ENCODE peak calls at places on chromosomes 1 and 21, in eight cellular contexts. W is HCT116, I is colonic mucosa, H is mammary epithelial cell, D is neuronal stem cell, X is neural progenitor cell, O is NT2/D1, F is astrocyte. V is an unnamed sample.
A peak's percentile ranks its signal among the peaks of the same experiment; 100 is the strongest.

GRCh38 chr1:206448471-206448870 is 21.8 kb upstream of the IKBKE start:
- DNase-seq in D (no peak), F (no peak), H (no peak), I (no peak), X (no peak), O (no peak), W (no peak), V (no peak)

GRCh38 chr1:58585591-58586151 is 8.6 kb upstream of the TACSTD2 start:
- DNase-seq in I (no peak), O (no peak), X (no peak), H (peak; percentile 57), W (peak; percentile 39), D (no peak), F (peak; percentile 54), V (no peak)

GRCh38 chr21:46156678-46157077 is 1.3 kb upstream of the FTCD start:
- DNase-seq in O (no peak), H (no peak), W (no peak), I (no peak), F (no peak), X (no peak), D (no peak), V (no peak)

GRCh38 chr21:31354604-31355443 is 10.8 kb upstream of the TIAM1 start:
- DNase-seq in D (no peak), X (no peak), W (peak; percentile 98), H (peak; percentile 99), O (no peak), I (no peak), F (peak; percentile 98), V (no peak)

GRCh38 chr21:30042443-30042842 is 102.6 kb upstream of the GRIK1 start:
- DNase-seq in O (no peak), I (no peak), F (no peak), X (no peak), W (no peak), H (no peak), D (no peak), V (no peak)

GRCh38 chr1:114219247-114219872 is 65.7 kb upstream of the SYT6 start:
- DNase-seq in I (no peak), W (no peak), D (no peak), F (no peak), O (peak; percentile 32), H (no peak), X (peak; percentile 53), V (no peak)

GRCh38 chr1:176241385-176242015 is 34.4 kb upstream of the COP1 start:
- DNase-seq in O (peak; percentile 22), F (peak; percentile 3), X (no peak), D (no peak), I (no peak), W (peak; percentile 51), H (peak; percentile 89), V (no peak)

GRCh38 chr1:158177705-158178450 is 2.8 kb upstream of the CD1D start:
- DNase-seq in H (peak; percentile 81), X (peak; percentile 91), I (peak; percentile 99), O (peak; percentile 57), D (peak; percentile 74), F (peak; percentile 38), W (no peak), V (peak; percentile 94)

GRCh38 chr1:244758700-244759099 is 76.8 kb upstream of the COX20 start:
- DNase-seq in F (no peak), D (no peak), H (no peak), W (no peak), X (no peak), O (no peak), I (no peak), V (no peak)

GRCh38 chr1:234820597-234820996 is 210.6 kb upstream of the IRF2BP2 start:
- DNase-seq in X (no peak), W (no peak), D (no peak), I (no peak), O (no peak), H (no peak), F (no peak), V (peak; percentile 20)

GRCh38 chr1:74689800-74690696 is 16.5 kb upstream of the ERICH3 start:
- DNase-seq in D (peak; percentile 78), X (peak; percentile 73), H (peak; percentile 46), W (peak; percentile 32), I (peak; percentile 49), F (no peak), O (peak; percentile 63), V (peak; percentile 89)

GRCh38 chr1:50750021-50750619 is 209.9 kb downstream of the FAF1 start:
- DNase-seq in O (peak; percentile 16), D (no peak), F (peak; percentile 14), X (peak; percentile 31), I (no peak), H (peak; percentile 24), W (peak; percentile 10), V (peak; percentile 65)

GRCh38 chr1:210922666-210923065 is 211.3 kb downstream of the KCNH1 start:
- DNase-seq in X (no peak), O (no peak), F (no peak), I (no peak), H (no peak), D (no peak), W (no peak), V (no peak)

GRCh38 chr1:50152236-50152635 is 43.5 kb downstream of the ELAVL4 start:
- DNase-seq in X (no peak), O (no peak), H (no peak), W (no peak), F (no peak), I (no peak), D (no peak), V (no peak)

GRCh38 chr1:205449750-205450443 is 5.9 kb downstream of the BLACAT1 start:
- DNase-seq in D (no peak), H (peak; percentile 98), X (peak; percentile 75), I (peak; percentile 74), F (peak; percentile 58), W (peak; percentile 95), O (peak; percentile 92), V (no peak)

GRCh38 chr1:225973158-225973557 is 26.0 kb downstream of the SDE2 start:
- DNase-seq in X (no peak), I (peak; percentile 82), D (no peak), O (no peak), H (no peak), F (no peak), W (no peak), V (no peak)

GRCh38 chr1:32405672-32406467 is 11.6 kb upstream of the BSDC1 start:
- DNase-seq in H (no peak), X (no peak), O (no peak), D (no peak), W (no peak), I (no peak), F (no peak), V (no peak)

GRCh38 chr1:55286851-55287602 is 71.9 kb upstream of the USP24 start:
- DNase-seq in O (no peak), H (no peak), F (peak; percentile 51), D (no peak), X (no peak), W (no peak), I (no peak), V (no peak)

GRCh38 chr1:35320937-35321336 is 52.4 kb downstream of the ZMYM4 start:
- DNase-seq in X (no peak), F (no peak), H (no peak), D (no peak), I (no peak), O (no peak), W (no peak), V (no peak)

GRCh38 chr1:107339775-107340174 is 198.9 kb downstream of the NTNG1 start:
- DNase-seq in X (no peak), I (no peak), H (no peak), D (no peak), F (no peak), W (no peak), O (no peak), V (no peak)

GRCh38 chr1:109977657-109978378 is 6.7 kb upstream of the AHCYL1 start:
- DNase-seq in O (no peak), I (no peak), F (no peak), D (no peak), W (no peak), H (no peak), X (no peak), V (no peak)
- H3K9ac ChIP-seq in O (no peak overlapping the region), I (no peak overlapping the region), F (no peak overlapping the region), D (no peak overlapping the region), W (no peak overlapping the region), H (no peak overlapping the region), X (no peak overlapping the region), V (no peak overlapping the region)

GRCh38 chr1:52368383-52369172 is 2.6 kb upstream of the CC2D1B start:
- DNase-seq in D (peak; percentile 54), H (peak; percentile 97), F (peak; percentile 15), O (peak; percentile 76), I (peak; percentile 73), X (peak; percentile 88), W (peak; percentile 48), V (peak; percentile 79)
- H3K9ac ChIP-seq in D (peak overlapping the region; percentile 63), H (peak overlapping the region; percentile 26), F (peak overlapping the region; percentile 66), O (peak overlapping the region; percentile 62), I (peak overlapping the region; percentile 68), X (no peak overlapping the region), W (peak overlapping the region; percentile 48), V (peak overlapping the region; percentile 58)

GRCh38 chr1:18721066-18721465 is 90.4 kb downstream of the PAX7 start:
- DNase-seq in I (no peak), D (no peak), W (no peak), O (no peak), F (no peak), X (no peak), H (no peak), V (no peak)
- H3K9ac ChIP-seq in I (no peak overlapping the region), D (no peak overlapping the region), W (no peak overlapping the region), O (no peak overlapping the region), F (no peak overlapping the region), X (no peak overlapping the region), H (no peak overlapping the region), V (no peak overlapping the region)

DNA sequence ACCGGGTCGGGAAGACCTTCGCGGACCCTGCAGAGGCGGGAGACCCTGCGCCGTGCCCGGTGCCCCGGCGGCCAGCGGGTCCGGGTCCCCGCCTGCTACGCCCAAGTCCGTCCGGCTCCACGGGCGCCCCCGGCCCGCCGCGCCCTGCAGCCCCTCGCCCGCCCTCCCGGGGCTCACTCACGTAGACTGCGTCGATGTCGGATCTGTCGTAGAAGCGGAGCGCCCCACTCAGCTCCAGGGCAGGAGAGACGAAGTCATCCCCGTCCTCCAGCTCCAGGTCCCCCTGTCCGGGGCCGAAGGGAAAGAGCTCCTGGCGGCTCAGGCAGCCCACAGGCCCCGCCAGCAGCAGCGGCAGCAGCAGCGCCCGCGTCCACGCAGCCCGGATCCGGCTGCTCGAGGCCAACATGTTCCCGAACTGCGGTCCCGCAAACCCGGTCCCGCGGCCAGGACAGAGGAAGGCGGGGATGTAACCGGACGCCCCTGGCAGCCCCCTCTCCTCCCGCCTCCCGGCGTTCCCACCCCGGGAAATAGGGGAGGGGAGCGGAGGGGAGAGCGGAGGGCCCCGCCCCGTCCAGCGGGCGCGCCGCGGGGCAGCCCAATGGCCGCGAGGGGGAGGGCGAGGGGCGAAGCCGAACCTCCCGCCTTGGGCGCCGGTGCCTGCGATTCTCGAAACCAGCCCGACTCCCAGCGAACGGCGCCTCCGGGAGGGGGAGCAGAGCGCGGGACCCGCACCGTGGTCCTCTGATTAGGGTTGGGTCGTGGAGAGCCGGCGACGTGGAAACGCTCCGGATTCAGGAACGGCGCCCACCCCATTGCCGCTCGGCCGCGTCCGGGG is at the start of gene NID1:
- DNase-seq in X (peak; percentile 95), D (peak; percentile 90), F (peak; percentile 71), O (peak; percentile 72), I (peak; percentile 56), W (no peak), H (peak; percentile 42), V (no peak)
- H3K9ac ChIP-seq in X (no peak within 1 kb of the TSS), D (peak within 1 kb of the TSS; percentile 98), F (peak within 1 kb of the TSS; percentile 86), O (peak within 1 kb of the TSS; percentile 91), I (peak within 1 kb of the TSS; percentile 91), W (no peak within 1 kb of the TSS), H (peak within 1 kb of the TSS; percentile 20), V (no peak within 1 kb of the TSS)

GRCh38 chr1:156490401-156491032 is 10.1 kb downstream of the MEF2D start:
- DNase-seq in W (no peak), I (no peak), F (no peak), O (no peak), X (peak; percentile 66), H (no peak), D (no peak), V (peak; percentile 70)
- H3K9ac ChIP-seq in W (peak overlapping the region; percentile 52), I (no peak overlapping the region), F (peak overlapping the region; percentile 50), O (peak overlapping the region; percentile 63), X (no peak overlapping the region), H (no peak overlapping the region), D (no peak overlapping the region), V (peak overlapping the region; percentile 80)

V was measured in Karpas-422.